ENCODE peak calls at places on chromosomes 3 and 15, in five cellular contexts. One of them, this sample, is unnamed.

GRCh38 chr3:13122101-13123055 is 49.1 kb upstream of the IQSEC1 start:
- DNase-seq in sciatic nerve: no peak
- DNase-seq in activated CD4-positive, alpha-beta T cell treated with anti-CD3 and anti-CD28 coated beads for 24 hours: no peak
- DNase-seq in activated naive CD4-positive, alpha-beta T cell: no peak
- DNase-seq in NCI-H1436 treated with DMSO at 0.1 percent for 48 hours: no peak
- DNase-seq in this sample: no peak

GRCh38 chr3:175980731-175981130 is 1121.6 kb downstream of the NAALADL2 start:
- DNase-seq in activated CD4-positive, alpha-beta T cell treated with anti-CD3 and anti-CD28 coated beads for 24 hours: no peak
- DNase-seq in NCI-H1436 treated with DMSO at 0.1 percent for 48 hours: no peak
- DNase-seq in sciatic nerve: no peak
- DNase-seq in activated naive CD4-positive, alpha-beta T cell: no peak
- DNase-seq in this sample: no peak

GRCh38 chr3:152193673-152194267 is 75.0 kb upstream of the MBNL1 start:
- DNase-seq in activated CD4-positive, alpha-beta T cell treated with anti-CD3 and anti-CD28 coated beads for 24 hours: no peak
- DNase-seq in activated naive CD4-positive, alpha-beta T cell: no peak
- DNase-seq in sciatic nerve: no peak
- DNase-seq in NCI-H1436 treated with DMSO at 0.1 percent for 48 hours: no peak
- DNase-seq in this sample: no peak

GRCh38 chr3:48997714-48998637 is 7.9 kb downstream of the P4HTM start:
- DNase-seq in activated naive CD4-positive, alpha-beta T cell: no peak
- DNase-seq in activated CD4-positive, alpha-beta T cell treated with anti-CD3 and anti-CD28 coated beads for 24 hours: no peak
- DNase-seq in sciatic nerve: no peak
- DNase-seq in NCI-H1436 treated with DMSO at 0.1 percent for 48 hours: no peak
- DNase-seq in this sample: no peak

GRCh38 chr3:177251756-177252155 is 54.5 kb upstream of the TBL1XR1 start:
- DNase-seq in NCI-H1436 treated with DMSO at 0.1 percent for 48 hours: no peak
- DNase-seq in sciatic nerve: no peak
- DNase-seq in activated CD4-positive, alpha-beta T cell treated with anti-CD3 and anti-CD28 coated beads for 24 hours: no peak
- DNase-seq in activated naive CD4-positive, alpha-beta T cell: no peak
- DNase-seq in this sample: no peak

GRCh38 chr3:128276577-128277183 is 123.4 kb downstream of the EEFSEC start:
- DNase-seq in activated CD4-positive, alpha-beta T cell treated with anti-CD3 and anti-CD28 coated beads for 24 hours: no peak
- DNase-seq in activated naive CD4-positive, alpha-beta T cell: no peak
- DNase-seq in NCI-H1436 treated with DMSO at 0.1 percent for 48 hours: no peak
- DNase-seq in sciatic nerve: no peak
- DNase-seq in this sample: no peak

GRCh38 chr3:185250247-185250646 is 3.6 kb downstream of the EHHADH start:
- DNase-seq in activated CD4-positive, alpha-beta T cell treated with anti-CD3 and anti-CD28 coated beads for 24 hours: no peak
- DNase-seq in activated naive CD4-positive, alpha-beta T cell: no peak
- DNase-seq in NCI-H1436 treated with DMSO at 0.1 percent for 48 hours: no peak
- DNase-seq in sciatic nerve: no peak
- DNase-seq in this sample: no peak

GRCh38 chr15:52699457-52699856 is 20.3 kb upstream of the ATOSA start:
- DNase-seq in activated CD4-positive, alpha-beta T cell treated with anti-CD3 and anti-CD28 coated beads for 24 hours: no peak
- DNase-seq in activated naive CD4-positive, alpha-beta T cell: no peak
- DNase-seq in sciatic nerve: no peak
- DNase-seq in NCI-H1436 treated with DMSO at 0.1 percent for 48 hours: no peak
- DNase-seq in this sample: no peak

GRCh38 chr3:49132437-49133225 is at the start of gene LAMB2:
- DNase-seq in NCI-H1436 treated with DMSO at 0.1 percent for 48 hours: no peak
- DNase-seq in activated CD4-positive, alpha-beta T cell treated with anti-CD3 and anti-CD28 coated beads for 24 hours: no peak
- DNase-seq in activated naive CD4-positive, alpha-beta T cell: no peak
- DNase-seq in sciatic nerve: peak
- DNase-seq in this sample: peak

This sample was measured in omental fat pad.